ENCODE peak calls at places on chromosomes 4 and X, in ten cellular contexts. V is right atrium auricular region, F is fibroblast of pulmonary artery, U is choroid plexus epithelial cell, P is body of pancreas, G is Peyer's patch, T is fibroblast of the aortic adventitia, K is transverse colon, X is pancreas, I is iPS DF 6.9. M is an unnamed sample.

GRCh38 chrX:10612215-10612614 is 8.2 kb downstream of the MID1 start:
- DNase-seq in I (no peak), G (no peak), U (peak), X (no peak), F (peak), K (no peak), T (peak), V (no peak), P (no peak), M (no peak)

GRCh38 chr4:93764647-93765246 is 63.8 kb upstream of the ATOH1 start:
- DNase-seq in G (peak), I (no peak), P (peak), K (no peak), V (no peak), T (peak), X (no peak), U (peak), F (peak), M (no peak)

GRCh38 chrX:105648732-105649131 is 173.6 kb upstream of the NRK start:
- DNase-seq in K (no peak), V (no peak), F (no peak), I (no peak), P (no peak), G (no peak), X (no peak), T (no peak), U (no peak), M (peak)

GRCh38 chrX:72258174-72258573 is 18.9 kb downstream of the RPS4X start:
- DNase-seq in V (no peak), I (no peak), U (peak), T (peak), P (no peak), F (peak), K (no peak), X (no peak), G (no peak), M (no peak)

GRCh38 chr4:60865238-60865637 is 334.9 kb upstream of the ADGRL3 start:
- DNase-seq in K (no peak), V (no peak), U (peak), T (no peak), I (peak), P (no peak), G (no peak), X (no peak), F (peak), M (peak)

GRCh38 chr4:84379881-84380618 is 119.0 kb downstream of the NKX6-1 start:
- DNase-seq in G (no peak), F (peak), X (no peak), K (no peak), U (peak), V (no peak), T (peak), I (no peak), P (no peak), M (peak)

GRCh38 chr4:81032174-81032551 is 1.7 kb downstream of the BMP3 start:
- DNase-seq in U (no peak), T (no peak), F (no peak), I (no peak), V (no peak), P (no peak), X (no peak), G (no peak), K (no peak), M (peak)

GRCh38 chrX:13476384-13476783 is 93.0 kb upstream of the EGFL6 start:
- DNase-seq in G (no peak), P (no peak), K (no peak), I (no peak), X (no peak), F (no peak), T (no peak), V (no peak), U (no peak), M (no peak)

GRCh38 chr4:124431663-124432192 is 280.8 kb downstream of the ANKRD50 start:
- DNase-seq in K (no peak), G (no peak), V (no peak), U (peak), X (no peak), T (no peak), P (no peak), I (no peak), F (peak), M (no peak)

GRCh38 chr4:28287837-28288236 is 1427.2 kb downstream of the STIM2 start:
- DNase-seq in I (no peak), U (peak), F (peak), K (no peak), T (peak), P (peak), V (no peak), X (no peak), G (no peak), M (no peak)

GRCh38 chrX:44342866-44343265 is 606 bp downstream of the EFHC2 start:
- DNase-seq in T (no peak), G (no peak), P (no peak), K (no peak), F (no peak), V (no peak), I (no peak), U (no peak), X (no peak), M (no peak)
- H3K4me3 ChIP-seq in T (no peak), G (no peak), P (no peak), K (no peak), F (peak), V (peak), I (no peak), U (no peak), X (peak), M (no peak)

DNA sequence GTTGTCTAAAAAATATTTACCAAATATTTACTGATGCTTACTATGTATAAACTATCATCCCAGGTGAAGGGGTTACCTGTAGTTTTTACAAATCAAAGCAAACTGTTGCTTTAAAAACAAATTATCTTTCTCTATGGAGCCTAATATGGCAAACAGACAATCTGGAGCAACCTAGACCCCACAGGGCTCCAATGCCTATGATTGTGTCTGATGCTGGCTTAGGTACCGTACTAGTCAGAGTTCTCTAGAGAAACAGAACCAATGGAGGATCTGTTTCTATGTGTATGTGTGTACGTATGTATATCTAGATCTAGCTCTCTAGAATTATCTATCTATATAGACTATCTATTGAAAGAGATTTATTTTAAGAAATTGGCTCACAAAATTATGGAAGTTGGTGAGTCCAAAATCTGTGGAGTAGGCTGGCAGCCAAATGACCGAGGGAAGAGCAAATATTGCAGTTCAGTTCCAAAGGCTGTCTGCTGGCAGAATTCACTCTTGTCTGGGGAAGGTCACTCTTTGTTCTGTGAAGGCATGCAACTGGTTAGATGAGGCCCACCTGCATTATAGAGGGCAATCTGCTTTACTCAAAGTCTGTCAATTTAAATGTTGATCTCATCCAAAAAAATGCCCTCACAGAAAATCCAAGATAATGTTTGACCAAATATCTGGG is 127.1 kb upstream of the ENPEP start:
- DNase-seq in I (no peak), U (no peak), V (no peak), K (no peak), G (no peak), X (no peak), F (no peak), T (no peak), P (no peak), M (no peak)
- H3K4me3 ChIP-seq in I (no peak), U (no peak), V (no peak), K (no peak), G (no peak), X (no peak), F (no peak), T (no peak), P (no peak), M (no peak)

DNA sequence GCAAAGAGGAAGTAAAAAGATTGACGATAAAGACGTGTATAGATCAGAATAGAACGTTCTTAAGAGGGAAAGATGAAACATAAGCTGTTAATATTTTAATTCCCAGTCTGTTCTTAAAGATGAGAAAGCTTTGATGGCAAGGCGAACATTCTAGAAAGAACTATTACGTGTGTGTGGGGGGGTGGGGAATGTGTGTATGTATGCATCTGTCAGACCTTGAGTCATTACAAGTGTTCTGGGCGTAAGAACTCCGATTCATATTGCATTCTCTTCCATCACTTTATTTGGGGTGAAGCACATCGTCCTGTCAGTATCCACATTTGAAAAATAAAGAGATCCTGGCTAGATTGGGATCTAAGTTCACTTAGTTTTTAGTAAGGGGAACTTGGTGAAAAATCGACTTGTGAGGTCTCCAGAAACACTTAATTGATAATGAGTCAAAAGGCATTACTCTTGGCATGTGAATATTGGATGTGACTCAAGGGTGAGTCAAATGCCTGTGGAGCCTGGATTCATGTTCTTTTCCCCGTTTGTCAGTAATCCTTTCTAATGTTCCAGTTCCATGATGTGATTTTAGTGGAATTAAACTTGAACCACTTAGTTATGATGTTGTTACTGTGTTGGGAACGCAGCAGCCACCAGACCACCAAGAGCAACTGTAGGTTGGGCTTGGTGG is 3.1 kb downstream of the SMS start:
- DNase-seq in T (peak), X (no peak), K (no peak), I (no peak), V (no peak), P (no peak), G (no peak), F (peak), U (peak), M (peak)
- H3K4me3 ChIP-seq in T (peak), X (no peak), K (no peak), I (no peak), V (no peak), P (no peak), G (no peak), F (no peak), U (no peak), M (peak)

GRCh38 chr4:118772149-118773081 is 63.5 kb downstream of the SEC24D start:
- DNase-seq in K (no peak), F (peak), V (no peak), I (no peak), P (no peak), X (no peak), T (peak), G (no peak), U (peak), M (no peak)
- H3K4me3 ChIP-seq in K (no peak), F (no peak), V (no peak), I (no peak), P (no peak), X (no peak), T (no peak), G (no peak), U (no peak), M (no peak)

GRCh38 chr4:8592366-8593267 is at the start of gene CPZ:
- DNase-seq in X (no peak), V (no peak), K (no peak), U (peak), P (no peak), T (peak), I (no peak), G (no peak), F (peak), M (peak)

GRCh38 chr4:8591114-8591513 is 1.5 kb upstream of the CPZ start:
- DNase-seq in T (no peak), F (no peak), V (no peak), G (no peak), K (no peak), X (no peak), U (no peak), P (no peak), I (no peak), M (no peak)

GRCh38 chr4:8593268-8594096 is 917 bp downstream of the CPZ start:
- DNase-seq in F (no peak), G (no peak), U (no peak), K (no peak), T (no peak), I (no peak), X (no peak), V (no peak), P (no peak), M (peak)

GRCh38 chr4:8590546-8590880 is 2.1 kb upstream of the CPZ start:
- DNase-seq in T (no peak), F (no peak), U (no peak), X (no peak), I (no peak), V (no peak), G (no peak), K (no peak), P (no peak), M (no peak)

GRCh38 chr4:8591626-8592365 is 769 bp upstream of the CPZ start:
- DNase-seq in V (no peak), I (no peak), K (no peak), G (no peak), P (no peak), X (no peak), T (no peak), U (no peak), F (no peak), M (peak)
- H3K4me3 ChIP-seq in V (no peak), I (no peak), K (no peak), G (no peak), P (no peak), X (no peak), T (no peak), U (no peak), F (no peak), M (no peak)

DNA sequence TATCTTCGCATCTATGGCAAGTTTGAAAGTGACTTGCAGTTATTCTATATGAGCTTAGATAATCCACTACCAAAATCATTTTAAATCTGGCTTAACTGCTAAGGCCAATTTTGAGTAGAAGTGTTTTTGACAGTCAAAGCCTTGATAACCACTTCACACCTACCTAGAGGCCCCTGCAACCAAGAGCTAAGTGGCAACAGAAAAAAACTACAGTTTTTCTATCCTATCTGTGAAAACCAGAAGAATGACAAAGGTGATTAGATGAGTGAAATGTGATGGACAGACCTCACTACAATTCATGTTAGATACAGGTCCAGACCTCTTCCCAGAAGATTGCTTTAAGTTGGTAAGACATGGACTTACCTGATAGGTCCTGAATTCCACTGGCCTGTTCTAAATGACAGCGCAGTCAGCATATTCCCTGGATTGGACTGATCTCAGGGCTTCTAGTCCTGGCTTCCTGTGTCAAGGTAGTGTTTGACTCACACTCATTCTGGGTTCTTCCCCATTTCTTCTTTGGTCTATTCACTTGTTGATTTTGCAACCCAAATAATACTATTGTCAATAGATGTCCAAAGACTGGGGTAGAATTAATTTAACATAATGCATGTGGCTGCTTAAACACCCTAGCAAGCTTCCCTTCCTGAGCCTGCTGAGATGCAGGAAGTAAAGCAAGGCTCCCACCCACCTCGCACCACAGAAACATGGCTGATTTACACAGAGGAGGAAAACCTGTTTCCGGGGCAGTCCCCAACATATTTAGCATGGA is 65.1 kb downstream of the PPP3CA start:
- DNase-seq in U (no peak), V (no peak), G (no peak), T (no peak), I (peak), P (no peak), K (no peak), X (no peak), F (no peak), M (peak)
- H3K4me3 ChIP-seq in U (no peak), V (no peak), G (no peak), T (no peak), I (no peak), P (no peak), K (no peak), X (no peak), F (no peak), M (peak)

GRCh38 chr4:133145758-133146157 is 3.3 kb upstream of the PCDH10 start:
- DNase-seq in G (no peak), K (no peak), I (no peak), X (no peak), V (no peak), U (no peak), F (no peak), P (no peak), T (no peak), M (no peak)
- H3K4me3 ChIP-seq in G (no peak), K (no peak), I (no peak), X (no peak), V (no peak), U (peak), F (peak), P (no peak), T (no peak), M (peak)

GRCh38 chr4:8267077-8267476 is 2.5 kb upstream of the HTRA3 start:
- DNase-seq in V (peak), I (peak), K (peak), T (peak), U (peak), X (peak), G (peak), P (peak), F (peak), M (peak)

GRCh38 chr4:8266088-8266487 is 3.5 kb upstream of the HTRA3 start:
- DNase-seq in T (no peak), G (no peak), F (no peak), V (no peak), X (no peak), U (no peak), K (no peak), P (no peak), I (no peak), M (no peak)

GRCh38 chr4:8266508-8266907 is 3.0 kb upstream of the HTRA3 start:
- DNase-seq in F (no peak), U (no peak), V (no peak), K (no peak), I (no peak), P (no peak), T (peak), G (no peak), X (peak), M (no peak)

GRCh38 chr4:8264106-8264505 is 5.4 kb upstream of the HTRA3 start:
- DNase-seq in I (no peak), U (no peak), T (no peak), K (no peak), V (no peak), X (peak), P (no peak), G (no peak), F (no peak), M (no peak)

DNA sequence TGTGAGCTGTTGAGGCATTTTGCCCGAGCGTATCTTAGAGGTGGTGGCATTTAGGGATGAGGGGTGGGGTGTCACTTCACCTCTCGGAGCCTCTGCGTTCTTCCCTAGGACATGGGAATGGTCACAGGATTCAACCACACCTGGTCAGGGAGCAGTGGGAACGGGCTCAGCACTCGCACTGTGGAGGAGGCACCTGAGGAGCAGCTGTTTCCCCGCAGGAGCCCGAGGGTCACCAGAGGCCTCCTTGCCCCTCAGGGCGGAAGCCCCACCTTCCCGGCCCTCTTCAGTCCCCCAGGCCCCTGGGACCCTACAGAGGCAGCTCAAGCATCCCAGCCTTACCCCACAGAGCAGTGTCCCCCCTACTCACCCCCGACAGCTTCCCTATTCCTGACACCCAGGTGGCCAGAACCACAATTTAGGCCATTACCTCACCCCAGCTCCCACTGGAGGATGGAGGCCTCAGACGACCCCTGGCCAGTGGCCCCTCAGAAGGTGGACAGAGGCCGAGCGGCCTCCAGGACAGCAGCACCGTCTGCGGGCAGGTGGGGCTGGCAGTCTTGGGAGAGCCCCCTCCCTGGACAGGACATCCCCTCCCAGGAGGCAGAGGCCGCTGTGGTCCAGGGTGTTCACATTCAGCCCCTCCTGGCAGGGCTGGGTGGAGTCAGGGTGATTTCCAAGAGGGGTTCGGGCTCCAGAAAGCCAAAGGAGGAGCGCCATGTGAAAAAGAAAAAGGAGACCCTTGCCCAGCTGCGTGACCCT is 4.2 kb upstream of the HTRA3 start:
- DNase-seq in F (no peak), I (no peak), T (no peak), V (no peak), G (no peak), X (peak), U (no peak), K (no peak), P (no peak), M (no peak)
- H3K4me3 ChIP-seq in F (no peak), I (no peak), T (no peak), V (no peak), G (no peak), X (no peak), U (no peak), K (no peak), P (no peak), M (no peak)

GRCh38 chr4:181432347-181432746 is 810.9 kb upstream of the TENM3 start:
- DNase-seq in V (no peak), T (no peak), K (no peak), P (no peak), F (no peak), X (peak), I (no peak), U (no peak), G (no peak), M (peak)
- H3K4me3 ChIP-seq in V (no peak), T (no peak), K (no peak), P (no peak), F (no peak), X (no peak), I (no peak), U (no peak), G (no peak), M (no peak)

GRCh38 chr4:15906024-15906443 is 32.5 kb downstream of the FGFBP1 start:
- DNase-seq in P (peak), V (no peak), F (peak), U (no peak), G (peak), X (no peak), K (peak), I (peak), T (no peak), M (peak)
- H3K4me3 ChIP-seq in P (no peak), V (no peak), F (no peak), U (no peak), G (no peak), X (peak), K (no peak), I (no peak), T (no peak), M (no peak)

M was measured in endodermal cell.